ENCODE peak calls at places on chromosome 18, in six cellular contexts. C is Peyer's patch, O is prostate gland, F is heart left ventricle, H is uterus, M is ovary. T is an unnamed sample.

GRCh38 chr18:49151482-49151881 is 200.7 kb upstream of the SMAD7 start:
- DNase-seq in C (no peak), O (no peak), F (no peak), H (no peak), M (no peak), T (no peak)

GRCh38 chr18:49878567-49878966 is 65.2 kb upstream of the ACAA2 start:
- DNase-seq in C (no peak), O (no peak), F (no peak), H (no peak), M (no peak), T (no peak)

GRCh38 chr18:41681138-41681881 is 273.7 kb upstream of the PIK3C3 start:
- DNase-seq in C (no peak), O (no peak), F (no peak), H (no peak), M (no peak), T (no peak)

GRCh38 chr18:41389936-41390667 is 564.9 kb upstream of the PIK3C3 start:
- DNase-seq in C (no peak), O (peak), F (no peak), H (no peak), M (no peak), T (no peak)

GRCh38 chr18:50340078-50340477 is 34.8 kb upstream of the SKA1 start:
- DNase-seq in C (no peak), O (no peak), F (no peak), H (no peak), M (no peak), T (peak)

GRCh38 chr18:41938445-41938844 is 16.6 kb upstream of the PIK3C3 start:
- DNase-seq in C (no peak), O (no peak), F (no peak), H (no peak), M (no peak), T (no peak)

GRCh38 chr18:35688757-35689156 is 107.2 kb downstream of the GALNT1 start:
- DNase-seq in C (no peak), O (no peak), F (no peak), H (no peak), M (no peak), T (no peak)

GRCh38 chr18:13388586-13389490 is 170.3 kb downstream of the LDLRAD4 start:
- DNase-seq in C (no peak), O (no peak), F (no peak), H (no peak), M (no peak), T (no peak)

GRCh38 chr18:31302991-31303390 is 15.0 kb upstream of the DSG1 start:
- DNase-seq in C (no peak), O (no peak), F (no peak), H (no peak), M (no peak), T (no peak)

GRCh38 chr18:59048378-59048777 is 91.3 kb upstream of the SEC11C start:
- DNase-seq in C (no peak), O (no peak), F (no peak), H (no peak), M (no peak), T (no peak)

GRCh38 chr18:40066368-40066767 is 1888.7 kb upstream of the PIK3C3 start:
- DNase-seq in C (no peak), O (no peak), F (no peak), H (no peak), M (no peak), T (no peak)

GRCh38 chr18:3541549-3542386 is 91.8 kb downstream of the TGIF1 start:
- DNase-seq in C (no peak), O (no peak), F (no peak), H (no peak), M (no peak), T (no peak)

GRCh38 chr18:2656237-2657042 is 914 bp downstream of the SMCHD1 start:
- DNase-seq in C (peak), O (peak), F (peak), H (peak), M (peak), T (peak)

GRCh38 chr18:43271593-43272432 is 5.5 kb downstream of the SYT4 start:
- DNase-seq in C (no peak), O (no peak), F (no peak), H (no peak), M (no peak), T (peak)

GRCh38 chr18:9684901-9685738 is 23.0 kb upstream of the RAB31 start:
- DNase-seq in C (no peak), O (no peak), F (peak), H (no peak), M (peak), T (no peak)

GRCh38 chr18:51541230-51541629 is 343.7 kb upstream of the MEX3C start:
- DNase-seq in C (no peak), O (no peak), F (no peak), H (no peak), M (no peak), T (no peak)

GRCh38 chr18:10240276-10240675 is 214.2 kb upstream of the APCDD1 start:
- DNase-seq in C (no peak), O (no peak), F (no peak), H (no peak), M (no peak), T (no peak)

GRCh38 chr18:48831113-48831759 is 119.5 kb downstream of the SMAD7 start:
- DNase-seq in C (peak), O (no peak), F (no peak), H (peak), M (no peak), T (no peak)

GRCh38 chr18:6255121-6255742 is 159.5 kb downstream of the L3MBTL4 start:
- DNase-seq in C (no peak), O (no peak), F (no peak), H (no peak), M (no peak), T (no peak)

GRCh38 chr18:45457933-45458332 is 157.3 kb upstream of the SLC14A2 start:
- DNase-seq in C (no peak), O (no peak), F (no peak), H (no peak), M (no peak), T (no peak)

GRCh38 chr18:59575995-59576394 is 121.2 kb downstream of the CCBE1 start:
- DNase-seq in C (no peak), O (no peak), F (no peak), H (no peak), M (no peak), T (no peak)

GRCh38 chr18:74748809-74749208 is 151.1 kb downstream of the ZNF407 start:
- DNase-seq in C (no peak), O (no peak), F (no peak), H (no peak), M (no peak), T (no peak)

GRCh38 chr18:38077219-38077618 is 511.6 kb upstream of the CELF4 start:
- DNase-seq in C (no peak), O (no peak), F (no peak), H (no peak), M (no peak), T (no peak)

GRCh38 chr18:34802938-34803337 is 92.8 kb downstream of the DTNA start:
- DNase-seq in C (no peak), O (no peak), F (no peak), H (no peak), M (no peak), T (no peak)

GRCh38 chr18:52435301-52435700 is 95.3 kb downstream of the DCC start:
- DNase-seq in C (no peak), O (no peak), F (no peak), H (no peak), M (no peak), T (no peak)

GRCh38 chr18:4807495-4808293 is 352.6 kb upstream of the DLGAP1 start:
- DNase-seq in C (no peak), O (no peak), F (no peak), H (no peak), M (no peak), T (no peak)

GRCh38 chr18:635171-635570 is 22.3 kb upstream of the TYMS start:
- DNase-seq in C (no peak), O (no peak), F (no peak), H (no peak), M (no peak), T (no peak)

GRCh38 chr18:62526098-62527025 is 3.5 kb downstream of the ZCCHC2 start:
- DNase-seq in C (peak), O (peak), F (peak), H (peak), M (peak), T (peak)

GRCh38 chr18:24190590-24190989 is 51.7 kb downstream of the CABYR start:
- DNase-seq in C (no peak), O (no peak), F (no peak), H (no peak), M (no peak), T (no peak)

GRCh38 chr18:35039633-35040032 is 1.6 kb upstream of the MAPRE2 start:
- DNase-seq in C (no peak), O (no peak), F (no peak), H (no peak), M (no peak), T (no peak)

GRCh38 chr18:63460414-63460813 is 16.3 kb upstream of the SERPINB5 start:
- DNase-seq in C (no peak), O (no peak), F (no peak), H (no peak), M (no peak), T (no peak)

GRCh38 chr18:62616331-62616805 is 93.5 kb downstream of the ZCCHC2 start:
- DNase-seq in C (no peak), O (no peak), F (peak), H (no peak), M (no peak), T (no peak)

GRCh38 chr18:59308201-59309014 is 10.0 kb downstream of the CPLX4 start:
- DNase-seq in C (peak), O (peak), F (peak), H (peak), M (peak), T (peak)

GRCh38 chr18:63949068-63949737 is at the start of gene HMSD:
- DNase-seq in C (peak), O (no peak), F (peak), H (no peak), M (peak), T (peak)

GRCh38 chr18:38693085-38693484 is 1127.5 kb upstream of the CELF4 start:
- DNase-seq in C (no peak), O (no peak), F (no peak), H (no peak), M (no peak), T (no peak)

GRCh38 chr18:54223568-54224241 is 764 bp downstream of the MBD2 start:
- DNase-seq in C (peak), O (peak), F (peak), H (peak), M (peak), T (peak)

GRCh38 chr18:11224166-11224565 is 74.8 kb upstream of the PIEZO2 start:
- DNase-seq in C (no peak), O (no peak), F (no peak), H (no peak), M (no peak), T (no peak)

DNA sequence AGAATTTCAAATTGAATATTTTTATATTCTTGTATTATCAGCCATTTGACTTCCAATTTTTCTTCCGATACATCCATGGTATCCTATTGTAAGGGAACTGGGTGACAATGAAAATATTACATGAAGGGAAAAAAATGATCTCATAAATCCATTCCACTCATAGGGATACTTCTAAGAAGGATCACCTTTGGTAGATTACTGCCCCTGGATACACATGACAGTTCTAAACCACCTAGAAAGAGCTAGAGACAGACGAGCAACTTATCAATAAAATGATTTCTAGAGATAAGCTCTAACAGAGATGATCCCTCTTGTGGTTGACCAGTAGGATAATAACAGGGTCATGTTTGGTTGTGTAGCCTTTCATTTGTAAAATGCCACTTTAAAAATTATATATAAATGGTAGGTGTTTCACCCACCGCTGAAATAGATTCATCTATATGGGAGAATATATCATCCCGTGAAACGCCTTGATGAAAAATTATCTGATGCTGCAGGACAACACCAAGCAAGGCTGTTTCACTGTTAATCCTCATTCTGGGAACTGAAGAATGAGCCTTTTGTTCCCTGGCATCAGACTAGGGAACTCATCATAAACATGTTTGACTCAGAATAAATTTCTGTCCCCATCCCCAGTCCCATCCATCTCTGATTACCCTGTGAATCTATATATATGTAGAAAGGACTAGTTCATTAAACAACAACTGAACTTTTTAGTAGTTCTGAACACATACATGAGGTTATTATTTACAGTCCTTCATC is 180.0 kb downstream of the TCF4 start:
- DNase-seq in C (no peak), O (no peak), F (no peak), H (no peak), M (no peak), T (no peak)
- H3K27ac ChIP-seq in C (no peak), O (no peak), F (no peak), H (no peak), M (no peak), T (no peak)

GRCh38 chr18:8366656-8367055 is 242.6 kb upstream of the RAB12 start:
- DNase-seq in C (no peak), O (no peak), F (no peak), H (no peak), M (no peak), T (no peak)
- TF ChIP-seq CTCF in C (no peak), O (no peak), F (no peak), H (no peak), M (no peak), T (no peak)

DNA sequence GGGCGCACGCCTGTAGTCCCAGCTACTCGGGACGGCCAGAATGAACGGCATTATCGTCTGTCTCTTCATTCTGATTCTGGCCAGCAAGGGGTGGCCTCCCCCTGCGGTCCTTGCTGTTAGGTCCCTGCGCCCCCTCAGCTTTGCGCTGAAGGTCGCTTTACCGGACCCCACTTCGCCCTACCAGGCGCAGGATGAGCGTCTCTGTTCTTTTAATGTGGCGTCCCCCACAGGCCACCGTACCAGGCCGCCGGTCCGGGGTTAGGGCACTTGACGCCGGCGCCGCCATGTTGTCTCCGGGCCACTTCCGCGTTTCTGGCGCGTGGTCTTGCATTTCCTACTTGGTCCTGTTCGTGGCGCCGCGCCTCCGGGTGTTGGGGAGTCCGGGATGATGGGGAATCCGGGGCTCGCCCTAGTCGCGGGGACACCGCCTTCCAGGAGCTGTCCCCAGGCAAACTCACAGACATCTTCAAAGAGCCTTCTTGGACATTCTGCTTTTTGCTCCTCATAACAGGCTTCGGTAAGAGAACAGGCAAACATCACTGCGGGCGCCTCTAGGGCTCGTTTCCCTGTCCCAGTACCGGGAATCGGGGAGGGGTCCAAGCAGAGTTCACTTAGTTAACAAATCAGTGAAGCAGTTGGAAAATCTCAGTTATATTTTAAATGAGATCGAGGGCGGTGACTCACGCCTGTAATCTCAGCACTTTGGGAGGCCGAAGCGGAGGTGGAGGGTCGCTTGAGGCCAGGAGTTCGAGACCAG is 8.5 kb upstream of the NARS1 start:
- DNase-seq in C (peak), O (peak), F (peak), H (peak), M (peak), T (peak)
- TF ChIP-seq POLR2A in C (no peak), O (no peak), F (peak), H (peak), M (peak), T (no peak)

GRCh38 chr18:28158083-28158581 is 18.8 kb downstream of the CDH2 start:
- DNase-seq in C (no peak), O (no peak), F (no peak), H (no peak), M (no peak), T (no peak)
- H3K27ac ChIP-seq in C (no peak), O (no peak), F (peak), H (no peak), M (no peak), T (no peak)

GRCh38 chr18:57727952-57728807 is 74.9 kb downstream of the ATP8B1 start:
- DNase-seq in C (no peak), O (no peak), F (no peak), H (no peak), M (no peak), T (no peak)
- TF ChIP-seq CTCF in C (no peak), O (no peak), F (no peak), H (no peak), M (no peak), T (no peak)

GRCh38 chr18:60838677-60839076 is 466.1 kb upstream of the MC4R start:
- DNase-seq in C (no peak), O (no peak), F (no peak), H (peak), M (no peak), T (no peak)
- TF ChIP-seq POLR2A in C (no peak), O (no peak), F (no peak), H (no peak), M (no peak), T (no peak)

DNA sequence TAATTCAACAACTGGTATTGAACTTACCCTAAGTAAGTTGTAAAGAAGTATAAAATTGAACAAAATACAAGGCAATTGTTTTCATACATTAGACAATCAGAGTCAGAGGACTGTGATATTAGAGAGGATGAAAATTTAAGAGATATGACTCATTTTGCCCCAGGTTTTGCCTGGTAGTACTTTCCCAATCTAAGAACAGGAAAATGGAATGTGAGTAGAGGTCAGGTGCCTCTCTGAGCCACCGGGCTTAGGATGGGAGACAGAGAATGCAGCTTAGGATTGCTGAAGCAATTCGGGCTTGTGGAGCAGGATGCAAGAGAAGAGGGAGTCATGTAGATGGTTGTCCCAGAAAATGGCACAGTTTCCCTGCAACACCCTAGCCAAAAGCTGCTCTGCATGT is 219.7 kb upstream of the CHST9 start:
- DNase-seq in C (no peak), O (no peak), F (no peak), H (no peak), M (no peak), T (no peak)
- H3K27ac ChIP-seq in C (no peak), O (no peak), F (no peak), H (no peak), M (no peak), T (no peak)

T was measured in testis.